ENCODE peak calls at places on chromosomes 7 and 10, in four cellular contexts. L, N, M and Y are unnamed samples.

GRCh38 chr10:79409038-79410035 is 36.1 kb downstream of the ZCCHC24 start:
- DNase-seq in M (no peak), N (peak), L (no peak), Y (no peak)

GRCh38 chr7:116691664-116692063 is 19.7 kb downstream of the MET start:
- DNase-seq in L (peak), M (no peak), N (no peak), Y (no peak)

GRCh38 chr7:82446897-82447296 is 3.3 kb upstream of the CACNA2D1 start:
- DNase-seq in M (no peak), L (no peak), N (no peak), Y (no peak)

GRCh38 chr7:66247387-66248078 is 42.4 kb downstream of the TPST1 start:
- DNase-seq in N (no peak), M (no peak), L (no peak), Y (no peak)

GRCh38 chr10:103884681-103885139 is 29.3 kb upstream of the SH3PXD2A start:
- DNase-seq in M (peak), L (no peak), N (no peak), Y (no peak)

GRCh38 chr10:73917566-73918305 is 6.8 kb downstream of the PLAU start:
- DNase-seq in N (no peak), L (no peak), M (no peak), Y (no peak)

GRCh38 chr7:125363873-125364272 is 434.2 kb upstream of the POT1 start:
- DNase-seq in L (no peak), M (no peak), N (no peak), Y (no peak)

GRCh38 chr7:143303733-143304132 is 12.2 kb upstream of the CLCN1 start:
- DNase-seq in N (no peak), M (no peak), L (no peak), Y (no peak)

DNA sequence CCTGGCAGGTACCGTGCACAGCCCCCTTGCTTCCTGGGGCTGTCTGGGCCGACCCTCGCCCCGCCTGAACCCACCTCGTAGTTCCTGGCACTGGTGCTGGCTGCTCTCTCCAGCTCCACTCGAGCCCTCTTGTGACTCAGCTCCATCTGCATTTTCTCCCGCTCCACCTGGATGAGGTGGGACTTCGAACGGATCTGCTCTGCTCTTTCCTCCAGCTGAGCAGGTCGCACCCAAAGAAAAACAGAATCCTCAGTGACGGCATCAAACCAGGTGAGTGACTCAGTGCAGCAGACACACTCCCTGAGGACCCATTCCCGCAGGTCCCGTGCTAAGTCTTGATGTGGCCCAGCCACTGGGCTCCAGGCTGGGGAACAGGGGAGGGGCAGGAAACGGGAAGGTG is 7.4 kb downstream of the MAD1L1 start:
- DNase-seq in M (no peak), N (no peak), L (no peak), Y (no peak)
- H3K27ac ChIP-seq in M (no peak), N (no peak), L (no peak), Y (no peak)

DNA sequence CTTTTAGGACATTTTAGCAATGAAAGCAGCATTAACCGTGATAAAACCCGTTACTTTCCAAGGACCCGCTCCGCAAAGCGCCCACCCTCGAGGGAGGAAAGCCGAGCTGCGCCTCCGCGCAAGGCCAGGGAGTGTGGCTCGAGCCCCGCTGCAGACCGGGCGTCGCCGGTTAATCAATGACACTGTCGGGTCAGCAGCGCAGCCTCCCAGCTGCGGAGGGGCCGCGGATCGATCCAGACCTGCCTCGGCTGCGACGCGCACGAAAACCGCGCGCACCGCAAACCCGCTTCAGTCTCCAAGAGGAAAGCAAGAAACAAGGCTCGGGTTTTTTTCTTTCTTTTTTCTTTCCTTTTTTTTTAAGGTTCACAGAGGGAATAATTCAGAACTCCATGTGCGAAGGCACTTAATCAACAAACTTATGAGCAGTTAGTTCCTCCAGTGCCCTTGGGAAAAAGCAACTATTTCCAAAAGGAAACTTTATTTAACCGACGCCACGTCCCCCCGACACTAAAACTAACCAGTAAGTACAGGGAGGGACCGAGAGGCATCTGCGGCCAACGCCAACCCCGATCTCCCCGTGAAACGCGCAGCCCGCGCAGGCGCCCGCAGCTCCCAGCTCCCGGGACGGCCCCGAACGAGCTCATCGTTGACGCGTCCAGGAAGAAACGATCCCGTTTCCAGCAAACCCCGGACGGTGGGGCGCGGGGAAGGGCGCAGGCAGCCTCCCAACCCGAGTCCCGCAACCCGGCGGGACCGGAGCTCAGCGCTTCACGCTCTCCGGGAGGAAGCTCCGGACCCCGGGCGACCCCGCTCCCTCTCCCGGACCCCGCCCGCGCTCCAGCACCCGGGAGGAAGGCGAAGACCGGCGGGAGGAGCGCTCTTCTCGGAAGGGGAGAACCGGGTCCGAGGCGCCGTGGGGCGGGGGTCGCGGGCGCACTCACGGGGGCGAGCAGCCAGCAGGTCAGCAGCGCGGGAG is 599 bp downstream of the VIPR2 start:
- DNase-seq in M (no peak), N (no peak), L (peak), Y (no peak)
- H3K4me3 ChIP-seq in M (no peak), N (peak), L (peak), Y (peak)

DNA sequence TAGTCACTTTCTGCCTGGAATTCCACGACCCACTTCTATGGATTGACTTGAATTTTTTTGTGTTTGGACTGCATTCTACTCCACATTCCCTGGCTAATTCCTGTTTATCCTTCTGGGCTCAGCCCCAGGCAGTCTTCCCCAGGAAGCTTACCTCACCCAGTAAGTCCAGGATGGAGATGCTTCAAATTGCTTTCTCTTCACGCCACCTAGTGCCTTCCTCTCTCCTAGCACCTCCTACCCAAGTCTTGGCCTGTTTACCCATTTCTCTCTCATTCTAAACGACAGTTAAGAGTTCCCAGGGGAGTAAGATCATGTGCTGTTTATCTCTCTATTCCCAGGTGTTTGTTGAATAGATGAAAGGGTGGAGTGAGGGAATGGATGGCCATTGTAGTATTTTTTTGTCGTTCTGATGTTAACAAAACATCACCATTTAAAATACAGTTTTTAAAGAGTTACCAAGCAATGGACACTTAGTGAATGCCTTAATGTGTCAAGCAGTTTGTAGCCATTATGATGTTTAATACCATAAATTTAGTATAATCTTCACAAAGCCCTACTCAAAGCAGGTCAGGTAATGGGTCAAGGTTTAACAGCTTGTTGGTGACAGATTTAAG is 45.5 kb upstream of the TARP start:
- DNase-seq in L (peak), N (no peak), M (peak), Y (no peak)
- H3K27ac ChIP-seq in L (no peak), N (no peak), M (peak), Y (no peak)

DNA sequence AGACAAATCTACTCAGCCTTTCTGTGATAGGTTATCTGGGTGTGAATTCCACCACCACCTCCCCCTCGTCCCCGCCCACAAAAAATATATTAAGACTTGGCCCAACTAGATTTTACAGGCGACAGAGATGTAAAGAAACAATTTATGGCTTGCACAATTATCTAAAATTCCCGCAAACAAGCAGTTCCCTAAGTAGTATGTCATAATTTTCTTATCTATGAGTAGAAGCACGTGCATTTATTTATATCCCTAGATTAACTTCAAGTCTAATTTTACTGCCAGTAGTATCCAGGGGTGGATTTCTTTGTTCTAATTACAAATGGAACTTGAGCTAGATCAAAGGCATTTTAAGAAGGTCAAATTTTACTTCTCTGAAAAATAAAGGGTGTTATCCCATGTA is 1.7 kb downstream of the TSPAN12 start:
- DNase-seq in L (no peak), N (no peak), M (no peak), Y (no peak)
- H3K4me3 ChIP-seq in L (no peak), N (peak), M (no peak), Y (no peak)

GRCh38 chr10:22316286-22317120 is at the start of gene COMMD3:
- DNase-seq in N (peak), L (peak), M (peak), Y (peak)
- H3K27ac ChIP-seq in N (peak), L (peak), M (peak), Y (peak)

DNA sequence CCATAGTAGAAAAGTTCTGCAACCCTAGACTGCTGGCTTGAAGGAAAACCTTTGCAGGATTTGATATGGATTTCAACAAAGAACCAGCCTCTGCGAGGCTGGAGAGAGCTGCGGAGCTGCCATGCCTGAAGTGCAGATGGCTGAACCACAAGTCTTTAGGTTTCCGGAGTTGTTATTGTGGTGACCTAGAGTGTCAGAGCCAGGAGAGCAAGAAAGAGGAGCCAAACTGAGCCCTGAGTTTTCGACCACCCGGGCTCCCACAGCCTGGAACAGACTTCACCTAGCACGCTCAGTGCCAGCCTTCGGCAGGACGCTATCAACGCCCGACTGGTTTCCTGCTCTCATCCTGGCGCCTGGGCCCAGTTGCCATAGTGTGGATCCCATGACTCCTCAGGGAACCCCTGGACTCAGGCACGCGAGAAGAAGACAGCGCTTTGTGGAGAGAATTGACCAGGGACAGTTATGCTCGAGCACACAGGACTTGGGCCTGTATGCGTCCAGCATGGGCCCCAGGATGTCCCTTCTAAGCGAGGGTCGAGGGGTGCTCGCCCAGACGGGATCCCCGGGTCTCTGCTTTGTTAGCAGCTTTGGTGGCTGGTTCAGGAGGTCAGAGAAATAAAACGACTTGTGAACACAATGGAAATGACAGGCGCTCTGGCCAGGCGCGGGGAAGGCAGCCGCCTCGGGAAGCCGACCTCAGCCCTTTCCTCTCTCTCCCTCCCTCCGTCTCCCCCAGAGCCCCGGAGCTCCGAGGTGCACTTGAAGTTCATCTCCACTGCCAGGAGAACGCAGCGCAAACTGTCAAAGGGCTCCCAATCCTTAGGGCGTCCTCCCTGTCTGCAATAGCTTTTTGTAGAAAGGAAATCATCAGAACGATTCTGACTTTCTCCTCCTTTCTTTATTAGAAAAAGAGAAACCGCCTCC is 1.8 kb upstream of the GAD2 start:
- DNase-seq in L (no peak), M (no peak), N (no peak), Y (no peak)
- H3K4me3 ChIP-seq in L (no peak), M (no peak), N (no peak), Y (no peak)

GRCh38 chr7:41447106-41448042 is 255.5 kb downstream of the INHBA start:
- DNase-seq in M (no peak), L (no peak), N (no peak), Y (no peak)
- H3K27ac ChIP-seq in M (no peak), L (no peak), N (no peak), Y (no peak)

GRCh38 chr7:12257582-12257981 is 46.5 kb downstream of the TMEM106B start:
- DNase-seq in N (no peak), M (peak), L (no peak), Y (no peak)

GRCh38 chr7:12256025-12256570 is 45.0 kb downstream of the TMEM106B start:
- DNase-seq in L (no peak), M (no peak), N (no peak), Y (no peak)

GRCh38 chr7:12258074-12258473 is 47.0 kb downstream of the TMEM106B start:
- DNase-seq in N (no peak), M (no peak), L (no peak), Y (no peak)
- H3K4me3 ChIP-seq in N (no peak), M (no peak), L (no peak), Y (peak)